ENCODE peak calls at places on chromosomes 6 and 20, in five cellular contexts. H, W, D, E and V are unnamed samples.

GRCh38 chr20:805713-806112 is 27.8 kb upstream of the FAM110A start:
- DNase-seq in W (no peak), D (no peak), H (no peak), E (peak; percentile 36), V (peak; percentile 43)

GRCh38 chr6:109050012-109050411 is 44.6 kb downstream of the SESN1 start:
- DNase-seq in D (no peak), H (no peak), E (no peak), W (no peak), V (peak; percentile 19)

GRCh38 chr6:37694259-37694658 is 3.4 kb downstream of the MDGA1 start:
- DNase-seq in D (no peak), E (no peak), W (no peak), H (no peak), V (no peak)

GRCh38 chr6:106702451-106703110 is 73.2 kb downstream of the QRSL1 start:
- DNase-seq in E (no peak), W (no peak), D (no peak), H (no peak), V (no peak)

GRCh38 chr20:47358672-47359532 is 2.4 kb upstream of the ZMYND8 start:
- DNase-seq in W (peak; percentile 59), E (peak; percentile 92), D (peak; percentile 97), H (peak; percentile 80), V (peak; percentile 94)

GRCh38 chr6:1123406-1123805 is 188.5 kb upstream of the FOXQ1 start:
- DNase-seq in D (no peak), H (no peak), W (no peak), E (no peak), V (no peak)

GRCh38 chr20:43409041-43409913 is 48.4 kb upstream of the SRSF6 start:
- DNase-seq in W (peak; percentile 8), D (no peak), H (no peak), E (peak; percentile 53), V (peak; percentile 30)

GRCh38 chr20:50321797-50322480 is 131.3 kb downstream of the CEBPB start:
- DNase-seq in E (peak; percentile 49), W (no peak), D (peak; percentile 49), H (no peak), V (no peak)

GRCh38 chr20:35820715-35821114 is 48.9 kb downstream of the PHF20 start:
- DNase-seq in D (no peak), E (peak; percentile 59), W (no peak), H (no peak), V (peak; percentile 22)

GRCh38 chr6:34341481-34341971 is 50.9 kb downstream of the NUDT3 start:
- DNase-seq in E (no peak), H (no peak), W (no peak), D (peak; percentile 26), V (peak; percentile 64)

GRCh38 chr6:112049051-112049799 is 4.7 kb upstream of the CCN6 start:
- DNase-seq in D (no peak), E (no peak), H (no peak), W (no peak), V (no peak)

GRCh38 chr20:2817341-2817726 is 1.2 kb downstream of the TMEM239 start:
- DNase-seq in D (no peak), W (no peak), H (no peak), E (no peak), V (no peak)

GRCh38 chr6:1363729-1364572 is 25.4 kb upstream of the FOXF2 start:
- DNase-seq in E (peak; percentile 79), H (no peak), W (no peak), D (no peak), V (no peak)

GRCh38 chr6:129766959-129767728 is 57.2 kb upstream of the ARHGAP18 start:
- DNase-seq in W (no peak), H (no peak), D (no peak), E (peak; percentile 63), V (peak; percentile 94)

GRCh38 chr6:19427548-19427947 is 409.6 kb upstream of the ID4 start:
- DNase-seq in D (no peak), H (no peak), W (no peak), E (no peak), V (no peak)

GRCh38 chr6:112188906-112189305 is 65.5 kb downstream of the LAMA4 start:
- DNase-seq in D (no peak), W (peak; percentile 20), H (no peak), E (peak; percentile 93), V (no peak)

GRCh38 chr6:152161501-152161900 is 354.0 kb downstream of the ESR1 start:
- DNase-seq in D (no peak), E (peak; percentile 41), W (peak; percentile 1), H (no peak), V (peak; percentile 32)

GRCh38 chr6:52645976-52646375 is 24.9 kb upstream of the TMEM14A start:
- DNase-seq in D (no peak), E (no peak), H (no peak), W (no peak), V (no peak)

GRCh38 chr6:17861361-17861760 is 126.1 kb downstream of the KIF13A start:
- DNase-seq in D (no peak), E (no peak), H (no peak), W (no peak), V (no peak)

GRCh38 chr6:79713701-79714322 is 82.7 kb downstream of the SH3BGRL2 start:
- DNase-seq in D (no peak), H (peak; percentile 49), E (peak; percentile 59), W (peak; percentile 1), V (peak; percentile 30)